ENCODE peak calls at places on chromosomes 13 and 19, in nine cellular contexts. G, D, Y, W, V, A, J, Q and K are unnamed samples.
A peak's percentile ranks its signal among the peaks of the same experiment; 100 is the strongest.

GRCh38 chr13:78806457-78806856 is 147.5 kb upstream of the OBI1 start:
- DNase-seq in D (no peak), Q (peak; percentile 4), A (no peak), G (no peak), V (no peak), J (peak; percentile 1), Y (no peak), W (no peak), K (no peak)

GRCh38 chr19:35521124-35521743 is 6.9 kb downstream of the SBSN start:
- DNase-seq in Y (no peak), D (no peak), A (no peak), G (no peak), V (no peak), Q (no peak), J (no peak), W (no peak), K (no peak)

GRCh38 chr13:107799001-107799400 is 416.3 kb downstream of the LIG4 start:
- DNase-seq in W (no peak), Q (no peak), D (no peak), Y (no peak), G (no peak), V (no peak), A (no peak), J (peak; percentile 16), K (no peak)

GRCh38 chr19:32264568-32264967 is 80.8 kb upstream of the ZNF507 start:
- DNase-seq in D (no peak), V (no peak), J (no peak), G (no peak), Y (no peak), W (no peak), Q (no peak), A (no peak), K (no peak)

GRCh38 chr19:55441692-55442321 is 1.3 kb downstream of the SHISA7 start:
- DNase-seq in A (no peak), Y (no peak), G (peak; percentile 33), D (no peak), V (no peak), J (no peak), W (no peak), Q (no peak), K (peak; percentile 68)

GRCh38 chr13:41458939-41459753 is 1.8 kb downstream of the RGCC start:
- DNase-seq in D (no peak), Q (peak; percentile 63), G (no peak), Y (peak; percentile 39), J (peak; percentile 70), A (no peak), W (peak; percentile 64), V (no peak), K (no peak)

GRCh38 chr13:28582892-28583240 is 76.1 kb upstream of the POMP start:
- DNase-seq in D (no peak), G (no peak), V (no peak), W (no peak), J (no peak), Y (no peak), Q (no peak), A (no peak), K (no peak)

GRCh38 chr19:5271145-5271544 is 69.5 kb downstream of the PTPRS start:
- DNase-seq in A (no peak), V (no peak), J (no peak), D (no peak), W (no peak), Q (no peak), Y (no peak), G (no peak), K (no peak)

GRCh38 chr13:61142506-61142905 is 273.1 kb downstream of the PCDH20 start:
- DNase-seq in Y (no peak), A (no peak), G (no peak), J (no peak), W (no peak), Q (no peak), V (no peak), D (no peak), K (no peak)

GRCh38 chr19:18999016-18999758 is 34.1 kb downstream of the SUGP2 start:
- DNase-seq in V (no peak), J (peak; percentile 56), G (no peak), W (no peak), A (no peak), Y (no peak), Q (peak; percentile 58), D (no peak), K (no peak)

GRCh38 chr13:49098198-49098597 is 121.9 kb upstream of the MLNR start:
- DNase-seq in V (peak; percentile 30), J (peak; percentile 94), Y (no peak), D (no peak), A (no peak), W (no peak), Q (no peak), G (no peak), K (no peak)

GRCh38 chr13:104705031-104705750 is 1639.0 kb upstream of the SLC10A2 start:
- DNase-seq in Q (no peak), W (no peak), A (no peak), J (no peak), D (no peak), Y (no peak), G (no peak), V (no peak), K (no peak)

GRCh38 chr19:16252459-16253205 is 54.9 kb downstream of the AP1M1 start:
- DNase-seq in V (no peak), Q (no peak), G (no peak), W (no peak), D (no peak), A (no peak), Y (no peak), J (no peak), K (no peak)

GRCh38 chr19:47726467-47726866 is 13.2 kb downstream of the EHD2 start:
- DNase-seq in W (no peak), V (no peak), A (no peak), J (peak; percentile 78), Q (no peak), D (no peak), Y (no peak), G (no peak), K (no peak)

GRCh38 chr13:75480691-75481175 is 1.2 kb downstream of the TBC1D4 start:
- DNase-seq in A (peak; percentile 76), Y (no peak), W (peak; percentile 18), G (no peak), Q (peak; percentile 45), D (no peak), J (peak; percentile 53), V (no peak), K (peak; percentile 97)

GRCh38 chr19:47434088-47434487 is 14.8 kb upstream of the MEIS3 start:
- DNase-seq in Q (no peak), A (no peak), J (no peak), Y (no peak), D (no peak), V (no peak), G (no peak), W (no peak), K (no peak)

GRCh38 chr19:48751835-48752510 is 468 bp downstream of the FUT1 start:
- DNase-seq in A (no peak), G (no peak), D (no peak), V (no peak), W (no peak), J (no peak), Y (no peak), Q (no peak), K (peak; percentile 38)

GRCh38 chr19:41479757-41480191 is 36.8 kb downstream of the ERICH4 start:
- DNase-seq in Y (no peak), A (no peak), J (peak; percentile 76), G (peak; percentile 44), D (no peak), Q (no peak), W (no peak), V (no peak), K (no peak)

GRCh38 chr19:374183-374885 is 29.7 kb upstream of the MIER2 start:
- DNase-seq in W (no peak), J (no peak), A (no peak), V (no peak), D (no peak), Y (no peak), Q (no peak), G (no peak), K (no peak)

GRCh38 chr13:97205971-97206370 is 16.2 kb upstream of the MBNL2 start:
- DNase-seq in V (no peak), A (no peak), Q (no peak), G (no peak), D (no peak), Y (no peak), J (peak; percentile 66), W (no peak), K (no peak)

GRCh38 chr13:109790951-109791605 is 4.7 kb upstream of the IRS2 start:
- DNase-seq in D (no peak), A (no peak), J (peak; percentile 52), Q (peak; percentile 25), G (peak; percentile 58), W (no peak), Y (no peak), V (no peak), K (peak; percentile 95)

GRCh38 chr19:15871570-15871969 is 26.3 kb downstream of the CYP4F2 start:
- DNase-seq in Y (no peak), D (no peak), W (no peak), A (no peak), Q (peak; percentile 84), J (no peak), G (peak; percentile 9), V (no peak), K (peak; percentile 41)

GRCh38 chr19:8449830-8450229 is 5.1 kb downstream of the HNRNPM start:
- DNase-seq in Q (no peak), G (no peak), A (no peak), V (no peak), W (no peak), J (no peak), D (no peak), Y (no peak), K (no peak)

GRCh38 chr19:51699170-51699569 is 6.0 kb downstream of the SPACA6 start:
- DNase-seq in W (no peak), Q (no peak), A (no peak), G (no peak), D (no peak), V (no peak), Y (no peak), J (no peak), K (no peak)

GRCh38 chr13:22828081-22828480 is 352.7 kb upstream of the SGCG start:
- DNase-seq in Q (no peak), J (no peak), V (no peak), A (no peak), W (no peak), G (no peak), D (no peak), Y (no peak), K (no peak)

GRCh38 chr13:110055089-110055488 is 251.9 kb downstream of the COL4A1 start:
- DNase-seq in Y (no peak), G (no peak), D (no peak), J (no peak), Q (peak; percentile 2), W (no peak), V (no peak), A (no peak), K (no peak)

GRCh38 chr19:491146-491741 is 5.0 kb upstream of the MADCAM1 start:
- DNase-seq in W (no peak), Y (no peak), J (no peak), Q (no peak), G (no peak), V (no peak), A (no peak), D (no peak), K (no peak)

GRCh38 chr19:2230807-2231533 is 5.2 kb downstream of the PLEKHJ1 start:
- DNase-seq in A (no peak), Q (no peak), J (no peak), Y (no peak), G (no peak), V (no peak), D (no peak), W (no peak), K (no peak)

GRCh38 chr19:33502521-33502920 is 19.1 kb downstream of the PEPD start:
- DNase-seq in W (no peak), D (no peak), Y (no peak), V (no peak), G (no peak), J (no peak), Q (no peak), A (no peak), K (no peak)

GRCh38 chr19:22610121-22610520 is 24.0 kb upstream of the ZNF492 start:
- DNase-seq in W (no peak), Y (no peak), D (no peak), A (no peak), V (no peak), Q (no peak), J (no peak), G (no peak), K (no peak)

GRCh38 chr13:59038824-59039223 is 1124.9 kb downstream of the DIAPH3 start:
- DNase-seq in J (peak; percentile 5), Q (no peak), W (no peak), A (no peak), G (no peak), V (no peak), D (no peak), Y (no peak), K (no peak)